ENCODE peak calls at places on chromosomes 3 and 15, in five cellular contexts. One of them, this sample, is unnamed.

GRCh38 chr3:23325466-23326065 is 122.4 kb downstream of the UBE2E2 start:
- DNase-seq in upper lobe of left lung: no peak
- DNase-seq in ovary: no peak
- DNase-seq in cardiac muscle cell: no peak
- DNase-seq in hepatocyte: no peak
- DNase-seq in this sample: no peak

GRCh38 chr15:75195766-75196241 is 5.9 kb upstream of the C15orf39 start:
- DNase-seq in upper lobe of left lung: no peak
- DNase-seq in ovary: peak
- DNase-seq in cardiac muscle cell: no peak
- DNase-seq in hepatocyte: peak
- DNase-seq in this sample: no peak

GRCh38 chr3:40382617-40382979 is 4.4 kb upstream of the ENTPD3 start:
- DNase-seq in upper lobe of left lung: no peak
- DNase-seq in ovary: no peak
- DNase-seq in cardiac muscle cell: no peak
- DNase-seq in hepatocyte: no peak
- DNase-seq in this sample: no peak

GRCh38 chr15:81033508-81033907 is 32.8 kb downstream of the TLNRD1 start:
- DNase-seq in upper lobe of left lung: no peak
- DNase-seq in ovary: no peak
- DNase-seq in cardiac muscle cell: no peak
- DNase-seq in hepatocyte: no peak
- DNase-seq in this sample: no peak

GRCh38 chr3:141410408-141410807 is 42.1 kb downstream of the ZBTB38 start:
- DNase-seq in upper lobe of left lung: no peak
- DNase-seq in ovary: peak
- DNase-seq in cardiac muscle cell: peak
- DNase-seq in hepatocyte: no peak
- DNase-seq in this sample: no peak

GRCh38 chr3:170154569-170155143 is 26.9 kb downstream of the PHC3 start:
- DNase-seq in upper lobe of left lung: no peak
- DNase-seq in ovary: no peak
- DNase-seq in cardiac muscle cell: no peak
- DNase-seq in hepatocyte: no peak
- DNase-seq in this sample: no peak

GRCh38 chr3:72661115-72661457 is 187.2 kb downstream of the SHQ1 start:
- DNase-seq in upper lobe of left lung: peak
- DNase-seq in ovary: no peak
- DNase-seq in cardiac muscle cell: peak
- DNase-seq in hepatocyte: peak
- DNase-seq in this sample: no peak

GRCh38 chr3:44355634-44356033 is 17.1 kb downstream of the TCAIM start:
- DNase-seq in upper lobe of left lung: no peak
- DNase-seq in ovary: no peak
- DNase-seq in cardiac muscle cell: peak
- DNase-seq in hepatocyte: peak
- DNase-seq in this sample: no peak

GRCh38 chr3:197471221-197472010 is 84.4 kb downstream of the BDH1 start:
- DNase-seq in upper lobe of left lung: no peak
- DNase-seq in ovary: peak
- DNase-seq in cardiac muscle cell: no peak
- DNase-seq in hepatocyte: no peak
- DNase-seq in this sample: no peak

GRCh38 chr15:68672781-68673205 is 94.0 kb downstream of the CORO2B start:
- DNase-seq in upper lobe of left lung: no peak
- DNase-seq in ovary: peak
- DNase-seq in cardiac muscle cell: peak
- DNase-seq in hepatocyte: no peak
- DNase-seq in this sample: no peak

GRCh38 chr15:95259513-95259912 is 1028.2 kb downstream of the MCTP2 start:
- DNase-seq in upper lobe of left lung: no peak
- DNase-seq in ovary: peak
- DNase-seq in cardiac muscle cell: peak
- DNase-seq in hepatocyte: peak
- DNase-seq in this sample: peak

GRCh38 chr3:16841354-16841753 is 43.4 kb upstream of the PLCL2 start:
- DNase-seq in upper lobe of left lung: no peak
- DNase-seq in ovary: no peak
- DNase-seq in cardiac muscle cell: no peak
- DNase-seq in hepatocyte: no peak
- DNase-seq in this sample: no peak

GRCh38 chr15:44554934-44555723 is 18.2 kb downstream of the EIF3J start:
- DNase-seq in upper lobe of left lung: no peak
- DNase-seq in ovary: no peak
- DNase-seq in cardiac muscle cell: no peak
- DNase-seq in hepatocyte: no peak
- DNase-seq in this sample: no peak

GRCh38 chr3:177201707-177202397 is 4.6 kb upstream of the TBL1XR1 start:
- DNase-seq in upper lobe of left lung: no peak
- DNase-seq in ovary: no peak
- DNase-seq in cardiac muscle cell: peak
- DNase-seq in hepatocyte: no peak
- DNase-seq in this sample: no peak

GRCh38 chr3:143327388-143327787 is 207.8 kb downstream of the CHST2 start:
- DNase-seq in upper lobe of left lung: no peak
- DNase-seq in ovary: no peak
- DNase-seq in cardiac muscle cell: no peak
- DNase-seq in hepatocyte: no peak
- DNase-seq in this sample: no peak

GRCh38 chr3:158106773-158107461 is 697 bp upstream of the SHOX2 start:
- DNase-seq in upper lobe of left lung: peak
- DNase-seq in ovary: no peak
- DNase-seq in cardiac muscle cell: no peak
- DNase-seq in hepatocyte: peak
- DNase-seq in this sample: no peak

GRCh38 chr3:182612332-182612731 is 181.0 kb upstream of the ATP11B start:
- DNase-seq in upper lobe of left lung: no peak
- DNase-seq in ovary: no peak
- DNase-seq in cardiac muscle cell: no peak
- DNase-seq in hepatocyte: no peak
- DNase-seq in this sample: no peak

GRCh38 chr3:168213920-168214319 is 118.2 kb upstream of the GOLIM4 start:
- DNase-seq in upper lobe of left lung: no peak
- DNase-seq in ovary: no peak
- DNase-seq in cardiac muscle cell: no peak
- DNase-seq in hepatocyte: no peak
- DNase-seq in this sample: no peak

GRCh38 chr3:62229908-62230307 is 143.4 kb downstream of the FEZF2 start:
- DNase-seq in upper lobe of left lung: no peak
- DNase-seq in ovary: no peak
- DNase-seq in cardiac muscle cell: peak
- DNase-seq in hepatocyte: no peak
- DNase-seq in this sample: no peak

GRCh38 chr3:127038476-127038875 is 55.6 kb downstream of the PLXNA1 start:
- DNase-seq in upper lobe of left lung: peak
- DNase-seq in ovary: no peak
- DNase-seq in cardiac muscle cell: no peak
- DNase-seq in hepatocyte: no peak
- DNase-seq in this sample: no peak

GRCh38 chr3:26091096-26091495 is 301.2 kb downstream of the OXSM start:
- DNase-seq in upper lobe of left lung: no peak
- DNase-seq in ovary: no peak
- DNase-seq in cardiac muscle cell: no peak
- DNase-seq in hepatocyte: no peak
- DNase-seq in this sample: no peak

GRCh38 chr3:173938159-173938558 is 540.6 kb downstream of the NLGN1 start:
- DNase-seq in upper lobe of left lung: no peak
- DNase-seq in ovary: no peak
- DNase-seq in cardiac muscle cell: peak
- DNase-seq in hepatocyte: peak
- DNase-seq in this sample: no peak

GRCh38 chr3:122353215-122353614 is 28.2 kb downstream of the CSTA start:
- DNase-seq in upper lobe of left lung: no peak
- DNase-seq in ovary: no peak
- DNase-seq in cardiac muscle cell: no peak
- DNase-seq in hepatocyte: no peak
- DNase-seq in this sample: no peak

GRCh38 chr15:64122936-64123351 is 27.2 kb downstream of the SNX1 start:
- DNase-seq in upper lobe of left lung: no peak
- DNase-seq in ovary: no peak
- DNase-seq in cardiac muscle cell: no peak
- DNase-seq in hepatocyte: no peak
- DNase-seq in this sample: no peak

GRCh38 chr15:88233921-88234320 is 22.6 kb downstream of the NTRK3 start:
- DNase-seq in upper lobe of left lung: no peak
- DNase-seq in ovary: no peak
- DNase-seq in cardiac muscle cell: no peak
- DNase-seq in hepatocyte: no peak
- DNase-seq in this sample: no peak

GRCh38 chr3:191051037-191051436 is 148.0 kb upstream of the OSTN start:
- DNase-seq in upper lobe of left lung: no peak
- DNase-seq in ovary: no peak
- DNase-seq in cardiac muscle cell: peak
- DNase-seq in hepatocyte: peak
- DNase-seq in this sample: no peak
- TF ChIP-seq CTCF in upper lobe of left lung: peak
- TF ChIP-seq CTCF in ovary: peak
- TF ChIP-seq CTCF in cardiac muscle cell: peak
- TF ChIP-seq CTCF in hepatocyte: peak
- TF ChIP-seq CTCF in this sample: peak

GRCh38 chr3:30661107-30661873 is 54.9 kb downstream of the TGFBR2 start:
- DNase-seq in upper lobe of left lung: no peak
- DNase-seq in ovary: no peak
- DNase-seq in cardiac muscle cell: no peak
- DNase-seq in hepatocyte: no peak
- DNase-seq in this sample: no peak

GRCh38 chr3:30658328-30659052 is 52.1 kb downstream of the TGFBR2 start:
- DNase-seq in upper lobe of left lung: no peak
- DNase-seq in ovary: no peak
- DNase-seq in cardiac muscle cell: peak
- DNase-seq in hepatocyte: no peak
- DNase-seq in this sample: peak

GRCh38 chr3:30660656-30661055 is 54.3 kb downstream of the TGFBR2 start:
- DNase-seq in upper lobe of left lung: no peak
- DNase-seq in ovary: no peak
- DNase-seq in cardiac muscle cell: no peak
- DNase-seq in hepatocyte: no peak
- DNase-seq in this sample: no peak

GRCh38 chr3:30659270-30660127 is 53.1 kb downstream of the TGFBR2 start:
- DNase-seq in upper lobe of left lung: no peak
- DNase-seq in ovary: no peak
- DNase-seq in cardiac muscle cell: peak
- DNase-seq in hepatocyte: peak
- DNase-seq in this sample: no peak

DNA sequence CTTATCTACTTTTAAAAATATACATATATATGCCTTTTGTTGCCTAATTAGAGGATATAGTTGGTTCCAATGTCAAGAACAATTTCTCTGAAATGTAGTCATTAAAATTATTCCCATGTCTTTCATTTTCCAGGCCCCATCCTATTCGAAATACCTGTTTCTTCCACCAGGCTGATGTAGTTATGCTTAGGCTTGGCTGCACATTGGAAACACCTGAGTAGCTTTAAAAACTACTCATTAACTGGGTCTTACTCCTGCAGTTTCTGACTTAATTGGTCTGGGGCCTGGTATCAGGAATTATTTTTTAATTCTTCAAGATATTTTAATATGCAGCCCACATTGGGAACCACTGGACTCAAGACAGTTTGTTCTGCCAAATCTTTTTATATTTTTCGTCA is 53.7 kb downstream of the TGFBR2 start:
- DNase-seq in upper lobe of left lung: no peak
- DNase-seq in ovary: no peak
- DNase-seq in cardiac muscle cell: no peak
- DNase-seq in hepatocyte: no peak
- DNase-seq in this sample: no peak
- H3K27ac ChIP-seq in upper lobe of left lung: peak
- H3K27ac ChIP-seq in ovary: no peak
- H3K27ac ChIP-seq in cardiac muscle cell: no peak
- H3K27ac ChIP-seq in hepatocyte: no peak
- H3K27ac ChIP-seq in this sample: peak

DNA sequence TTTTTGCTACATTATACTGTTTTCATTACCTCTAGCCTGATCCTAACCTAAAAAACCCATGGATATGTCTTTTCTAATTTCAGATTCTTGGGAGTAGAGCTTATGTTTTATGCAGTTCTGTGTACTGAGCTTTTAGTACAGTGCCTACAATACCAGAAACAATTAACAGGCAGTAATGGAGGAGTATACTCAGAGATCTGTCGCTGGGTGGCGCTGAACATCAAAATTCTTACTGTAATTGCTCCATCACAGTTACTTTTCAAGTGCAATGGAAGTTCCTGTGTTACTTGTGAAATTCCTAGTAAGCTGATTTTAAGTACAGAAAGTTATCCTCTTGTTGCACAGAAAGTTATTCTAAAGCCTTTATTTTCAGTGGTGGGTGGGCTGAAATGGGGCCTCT is 66.9 kb downstream of the RNF13 start:
- DNase-seq in upper lobe of left lung: no peak
- DNase-seq in ovary: peak
- DNase-seq in cardiac muscle cell: peak
- DNase-seq in hepatocyte: peak
- DNase-seq in this sample: no peak
- TF ChIP-seq CTCF in upper lobe of left lung: peak
- TF ChIP-seq CTCF in ovary: peak
- TF ChIP-seq CTCF in cardiac muscle cell: peak
- TF ChIP-seq CTCF in hepatocyte: peak
- TF ChIP-seq CTCF in this sample: no peak

DNA sequence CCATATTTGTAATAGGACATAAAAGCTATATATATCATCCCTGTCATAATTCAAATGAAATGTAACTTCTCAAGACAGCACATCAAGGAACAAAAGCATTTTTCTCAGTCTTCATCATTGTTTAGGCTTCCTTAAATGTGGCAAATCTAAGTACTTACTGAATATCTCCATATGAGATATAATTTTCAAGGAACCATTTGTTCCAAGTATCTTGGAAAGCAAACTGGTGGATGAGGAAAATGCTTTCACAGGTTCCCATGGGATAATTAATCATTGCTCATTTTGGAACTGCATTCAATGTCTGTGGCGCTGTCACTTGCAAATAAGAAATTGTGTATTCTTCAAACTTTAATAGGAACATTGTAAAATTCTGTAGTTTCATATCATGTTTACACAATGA is 52.6 kb upstream of the ZNF385D start:
- DNase-seq in upper lobe of left lung: no peak
- DNase-seq in ovary: no peak
- DNase-seq in cardiac muscle cell: no peak
- DNase-seq in hepatocyte: no peak
- DNase-seq in this sample: no peak
- H3K27ac ChIP-seq in upper lobe of left lung: no peak
- H3K27ac ChIP-seq in ovary: no peak
- H3K27ac ChIP-seq in cardiac muscle cell: no peak
- H3K27ac ChIP-seq in hepatocyte: no peak
- H3K27ac ChIP-seq in this sample: no peak

GRCh38 chr3:48952510-48953118 is 34.0 kb downstream of the ARIH2 start:
- DNase-seq in upper lobe of left lung: no peak
- DNase-seq in ovary: no peak
- DNase-seq in cardiac muscle cell: peak
- DNase-seq in hepatocyte: peak
- DNase-seq in this sample: peak
- TF ChIP-seq CTCF in upper lobe of left lung: peak
- TF ChIP-seq CTCF in ovary: no peak
- TF ChIP-seq CTCF in cardiac muscle cell: peak
- TF ChIP-seq CTCF in hepatocyte: peak
- TF ChIP-seq CTCF in this sample: peak

This sample was measured in CD4-positive, alpha-beta T cell.